ENCODE peak calls at places on chromosomes 6 and 20, in eight cellular contexts. One of them, this sample, is unnamed.
A peak's percentile ranks its signal among the peaks of the same experiment; 100 is the strongest.

GRCh38 chr6:132712366-132712765 is 1.5 kb downstream of the VNN1 start:
- DNase-seq in psoas muscle: no peak
- DNase-seq in nephron progenitor cell: no peak
- DNase-seq in stomach: no peak
- DNase-seq in thyroid gland: no peak
- DNase-seq in right lobe of liver: no peak
- DNase-seq in left lung: no peak
- DNase-seq in astrocyte of the spinal cord: peak; percentile 4
- DNase-seq in this sample: no peak

GRCh38 chr6:72657798-72658197 is 35.9 kb downstream of the KCNQ5 start:
- DNase-seq in nephron progenitor cell: no peak
- DNase-seq in left lung: no peak
- DNase-seq in astrocyte of the spinal cord: peak; percentile 29
- DNase-seq in stomach: no peak
- DNase-seq in thyroid gland: no peak
- DNase-seq in psoas muscle: no peak
- DNase-seq in right lobe of liver: no peak
- DNase-seq in this sample: no peak

GRCh38 chr6:110703906-110704594 is 111.2 kb downstream of the CDK19 start:
- DNase-seq in psoas muscle: no peak
- DNase-seq in stomach: no peak
- DNase-seq in nephron progenitor cell: no peak
- DNase-seq in thyroid gland: no peak
- DNase-seq in astrocyte of the spinal cord: no peak
- DNase-seq in left lung: no peak
- DNase-seq in right lobe of liver: no peak
- DNase-seq in this sample: no peak

GRCh38 chr20:63662813-63663189 is 4.7 kb downstream of the RTEL1 start:
- DNase-seq in stomach: no peak
- DNase-seq in left lung: peak; percentile 64
- DNase-seq in right lobe of liver: no peak
- DNase-seq in thyroid gland: no peak
- DNase-seq in nephron progenitor cell: no peak
- DNase-seq in astrocyte of the spinal cord: no peak
- DNase-seq in psoas muscle: no peak
- DNase-seq in this sample: no peak

GRCh38 chr6:96853083-96853482 is 15.8 kb upstream of the GPR63 start:
- DNase-seq in psoas muscle: no peak
- DNase-seq in astrocyte of the spinal cord: no peak
- DNase-seq in left lung: no peak
- DNase-seq in thyroid gland: no peak
- DNase-seq in nephron progenitor cell: no peak
- DNase-seq in right lobe of liver: no peak
- DNase-seq in stomach: no peak
- DNase-seq in this sample: no peak

GRCh38 chr20:10547276-10548114 is 112.4 kb downstream of the SLX4IP start:
- DNase-seq in stomach: no peak
- DNase-seq in nephron progenitor cell: no peak
- DNase-seq in psoas muscle: no peak
- DNase-seq in astrocyte of the spinal cord: no peak
- DNase-seq in right lobe of liver: no peak
- DNase-seq in thyroid gland: no peak
- DNase-seq in left lung: no peak
- DNase-seq in this sample: no peak

GRCh38 chr20:62606551-62607201 is 35.6 kb upstream of the SLCO4A1 start:
- DNase-seq in left lung: peak; percentile 82
- DNase-seq in astrocyte of the spinal cord: no peak
- DNase-seq in psoas muscle: peak; percentile 80
- DNase-seq in right lobe of liver: no peak
- DNase-seq in thyroid gland: peak; percentile 80
- DNase-seq in nephron progenitor cell: peak; percentile 62
- DNase-seq in stomach: peak; percentile 69
- DNase-seq in this sample: no peak

GRCh38 chr6:111201155-111201554 is 113.9 kb downstream of the SLC16A10 start:
- DNase-seq in astrocyte of the spinal cord: no peak
- DNase-seq in psoas muscle: no peak
- DNase-seq in nephron progenitor cell: no peak
- DNase-seq in thyroid gland: no peak
- DNase-seq in stomach: no peak
- DNase-seq in left lung: no peak
- DNase-seq in right lobe of liver: no peak
- DNase-seq in this sample: no peak

GRCh38 chr6:52726193-52726542 is 37.1 kb downstream of the GSTA2 start:
- DNase-seq in nephron progenitor cell: no peak
- DNase-seq in stomach: no peak
- DNase-seq in psoas muscle: no peak
- DNase-seq in right lobe of liver: no peak
- DNase-seq in astrocyte of the spinal cord: no peak
- DNase-seq in left lung: no peak
- DNase-seq in thyroid gland: no peak
- DNase-seq in this sample: no peak

GRCh38 chr20:9099372-9099771 is 30.5 kb downstream of the PLCB4 start:
- DNase-seq in thyroid gland: no peak
- DNase-seq in left lung: no peak
- DNase-seq in astrocyte of the spinal cord: no peak
- DNase-seq in right lobe of liver: no peak
- DNase-seq in nephron progenitor cell: no peak
- DNase-seq in stomach: no peak
- DNase-seq in psoas muscle: no peak
- DNase-seq in this sample: no peak

GRCh38 chr20:45796336-45797070 is 4.7 kb downstream of the DNTTIP1 start:
- DNase-seq in nephron progenitor cell: no peak
- DNase-seq in psoas muscle: peak; percentile 75
- DNase-seq in thyroid gland: no peak
- DNase-seq in right lobe of liver: no peak
- DNase-seq in stomach: no peak
- DNase-seq in astrocyte of the spinal cord: no peak
- DNase-seq in left lung: no peak
- DNase-seq in this sample: no peak

GRCh38 chr20:45788351-45788750 is 3.3 kb downstream of the WFDC3 start:
- DNase-seq in thyroid gland: no peak
- DNase-seq in stomach: no peak
- DNase-seq in left lung: no peak
- DNase-seq in right lobe of liver: no peak
- DNase-seq in astrocyte of the spinal cord: no peak
- DNase-seq in nephron progenitor cell: no peak
- DNase-seq in psoas muscle: no peak
- DNase-seq in this sample: no peak

GRCh38 chr20:45792513-45793118 is 862 bp downstream of the DNTTIP1 start:
- DNase-seq in astrocyte of the spinal cord: no peak
- DNase-seq in left lung: no peak
- DNase-seq in psoas muscle: no peak
- DNase-seq in right lobe of liver: no peak
- DNase-seq in stomach: no peak
- DNase-seq in thyroid gland: no peak
- DNase-seq in nephron progenitor cell: no peak
- DNase-seq in this sample: no peak

GRCh38 chr20:45791668-45792512 is at the start of the genes DNTTIP1 and WFDC3:
- DNase-seq in left lung: peak; percentile 97
- DNase-seq in psoas muscle: peak; percentile 97
- DNase-seq in nephron progenitor cell: peak; percentile 95
- DNase-seq in stomach: peak; percentile 92
- DNase-seq in right lobe of liver: peak; percentile 95
- DNase-seq in astrocyte of the spinal cord: peak; percentile 89
- DNase-seq in thyroid gland: peak; percentile 92
- DNase-seq in this sample: peak; percentile 91
- TF ChIP-seq CTCF in left lung: no peak
- TF ChIP-seq CTCF in psoas muscle: no peak
- TF ChIP-seq CTCF in nephron progenitor cell: no peak
- TF ChIP-seq CTCF in stomach: no peak
- TF ChIP-seq CTCF in right lobe of liver: no peak
- TF ChIP-seq CTCF in astrocyte of the spinal cord: no peak
- TF ChIP-seq CTCF in thyroid gland: no peak
- TF ChIP-seq CTCF in this sample: no peak

GRCh38 chr20:46312945-46313861 is 4.9 kb upstream of the CDH22 start:
- DNase-seq in nephron progenitor cell: no peak
- DNase-seq in astrocyte of the spinal cord: no peak
- DNase-seq in psoas muscle: no peak
- DNase-seq in right lobe of liver: no peak
- DNase-seq in stomach: no peak
- DNase-seq in thyroid gland: no peak
- DNase-seq in left lung: no peak
- DNase-seq in this sample: no peak

GRCh38 chr20:46311039-46311650 is 2.8 kb upstream of the CDH22 start:
- DNase-seq in stomach: no peak
- DNase-seq in left lung: no peak
- DNase-seq in psoas muscle: no peak
- DNase-seq in thyroid gland: no peak
- DNase-seq in nephron progenitor cell: no peak
- DNase-seq in right lobe of liver: no peak
- DNase-seq in astrocyte of the spinal cord: no peak
- DNase-seq in this sample: no peak

GRCh38 chr20:46309945-46310344 is 1.6 kb upstream of the CDH22 start:
- DNase-seq in right lobe of liver: no peak
- DNase-seq in astrocyte of the spinal cord: no peak
- DNase-seq in psoas muscle: no peak
- DNase-seq in stomach: no peak
- DNase-seq in nephron progenitor cell: no peak
- DNase-seq in left lung: no peak
- DNase-seq in thyroid gland: no peak
- DNase-seq in this sample: no peak

GRCh38 chr20:46311719-46312074 is 3.4 kb upstream of the CDH22 start:
- DNase-seq in psoas muscle: no peak
- DNase-seq in left lung: no peak
- DNase-seq in stomach: no peak
- DNase-seq in astrocyte of the spinal cord: no peak
- DNase-seq in right lobe of liver: no peak
- DNase-seq in nephron progenitor cell: no peak
- DNase-seq in thyroid gland: no peak
- DNase-seq in this sample: no peak

DNA sequence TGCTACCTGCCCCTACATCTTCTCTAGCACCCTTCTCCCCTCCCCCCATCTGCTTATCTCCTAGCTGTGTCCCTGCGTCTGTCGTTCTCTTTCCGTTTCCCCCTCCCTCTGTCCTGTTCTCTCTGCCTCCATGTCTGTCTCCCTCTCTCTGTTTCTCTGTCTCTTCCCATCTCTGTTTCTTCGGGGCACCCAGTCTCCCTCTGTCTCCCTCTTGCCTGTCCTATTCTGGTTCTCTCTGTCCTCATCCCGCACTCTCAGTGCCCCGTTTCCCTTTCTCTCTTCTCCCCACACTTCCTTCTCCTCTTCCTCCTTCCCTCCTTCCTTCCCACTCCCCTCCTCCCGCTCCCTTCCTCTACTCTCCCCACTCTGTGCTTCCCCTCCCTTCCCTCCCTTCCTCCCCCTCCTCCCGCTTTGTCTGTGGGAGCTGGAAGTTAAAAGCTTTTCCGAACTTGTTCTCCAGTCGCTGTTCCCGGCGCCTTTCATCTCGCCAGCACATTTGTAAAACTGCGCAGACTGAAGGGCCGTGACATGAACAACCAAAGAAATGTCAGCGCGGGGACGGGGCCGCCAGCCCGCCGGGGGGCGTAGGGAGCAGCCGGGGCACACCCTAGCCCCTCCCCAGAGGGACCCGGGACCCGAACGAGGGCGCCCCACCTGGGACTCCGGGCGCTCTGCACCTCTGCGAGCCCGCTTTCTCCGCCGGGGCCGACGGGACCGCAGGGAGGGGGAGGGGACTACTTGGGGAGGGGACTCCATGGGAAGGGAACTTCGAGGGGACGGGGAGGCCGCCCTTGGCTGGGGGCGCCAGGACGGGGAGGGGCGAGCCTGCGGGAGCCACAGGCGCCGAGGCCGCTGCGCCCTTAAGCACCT is 4.0 kb upstream of the CDH22 start:
- DNase-seq in astrocyte of the spinal cord: no peak
- DNase-seq in left lung: peak; percentile 65
- DNase-seq in thyroid gland: no peak
- DNase-seq in nephron progenitor cell: peak; percentile 78
- DNase-seq in psoas muscle: no peak
- DNase-seq in right lobe of liver: no peak
- DNase-seq in stomach: peak; percentile 50
- DNase-seq in this sample: peak; percentile 63
- TF ChIP-seq CTCF in astrocyte of the spinal cord: no peak
- TF ChIP-seq CTCF in left lung: no peak
- TF ChIP-seq CTCF in thyroid gland: no peak
- TF ChIP-seq CTCF in nephron progenitor cell: peak; percentile 34
- TF ChIP-seq CTCF in psoas muscle: no peak
- TF ChIP-seq CTCF in right lobe of liver: no peak
- TF ChIP-seq CTCF in stomach: no peak
- TF ChIP-seq CTCF in this sample: peak; percentile 19

GRCh38 chr6:37477186-37477585 is 22.5 kb downstream of the CCDC167 start:
- DNase-seq in thyroid gland: no peak
- DNase-seq in astrocyte of the spinal cord: no peak
- DNase-seq in stomach: no peak
- DNase-seq in left lung: no peak
- DNase-seq in right lobe of liver: no peak
- DNase-seq in nephron progenitor cell: no peak
- DNase-seq in psoas muscle: no peak
- DNase-seq in this sample: no peak

GRCh38 chr6:37478827-37479226 is 20.9 kb downstream of the CCDC167 start:
- DNase-seq in psoas muscle: no peak
- DNase-seq in nephron progenitor cell: no peak
- DNase-seq in astrocyte of the spinal cord: no peak
- DNase-seq in thyroid gland: no peak
- DNase-seq in stomach: no peak
- DNase-seq in left lung: no peak
- DNase-seq in right lobe of liver: no peak
- DNase-seq in this sample: no peak

GRCh38 chr6:37479266-37479854 is 20.3 kb downstream of the CCDC167 start:
- DNase-seq in psoas muscle: no peak
- DNase-seq in astrocyte of the spinal cord: no peak
- DNase-seq in left lung: no peak
- DNase-seq in thyroid gland: no peak
- DNase-seq in nephron progenitor cell: no peak
- DNase-seq in stomach: no peak
- DNase-seq in right lobe of liver: no peak
- DNase-seq in this sample: no peak

GRCh38 chr6:37480118-37480736 is 19.5 kb downstream of the CCDC167 start:
- DNase-seq in stomach: no peak
- DNase-seq in nephron progenitor cell: no peak
- DNase-seq in astrocyte of the spinal cord: no peak
- DNase-seq in psoas muscle: no peak
- DNase-seq in thyroid gland: no peak
- DNase-seq in right lobe of liver: no peak
- DNase-seq in left lung: no peak
- DNase-seq in this sample: no peak

GRCh38 chr6:37477656-37478435 is 21.8 kb downstream of the CCDC167 start:
- DNase-seq in astrocyte of the spinal cord: no peak
- DNase-seq in right lobe of liver: no peak
- DNase-seq in psoas muscle: no peak
- DNase-seq in left lung: no peak
- DNase-seq in nephron progenitor cell: no peak
- DNase-seq in stomach: no peak
- DNase-seq in thyroid gland: no peak
- DNase-seq in this sample: no peak
- TF ChIP-seq CTCF in astrocyte of the spinal cord: no peak
- TF ChIP-seq CTCF in right lobe of liver: no peak
- TF ChIP-seq CTCF in psoas muscle: no peak
- TF ChIP-seq CTCF in left lung: no peak
- TF ChIP-seq CTCF in nephron progenitor cell: no peak
- TF ChIP-seq CTCF in stomach: no peak
- TF ChIP-seq CTCF in thyroid gland: no peak
- TF ChIP-seq CTCF in this sample: no peak

DNA sequence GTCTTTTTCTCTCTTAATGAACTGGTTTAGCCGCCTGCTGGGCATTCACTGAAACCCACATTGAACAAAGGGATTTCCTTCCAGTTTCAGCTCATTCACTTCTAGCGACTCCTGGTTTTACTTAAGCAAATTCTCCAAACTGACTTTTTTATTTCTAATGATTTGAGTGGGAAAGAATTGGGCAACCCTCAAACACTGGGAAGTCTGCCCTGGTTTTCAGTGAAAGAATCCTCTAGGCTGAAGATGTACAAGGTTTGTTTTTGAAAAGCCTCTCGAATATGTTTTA is 45.5 kb downstream of the PLAGL1 start:
- DNase-seq in right lobe of liver: no peak
- DNase-seq in left lung: no peak
- DNase-seq in thyroid gland: peak; percentile 14
- DNase-seq in astrocyte of the spinal cord: peak; percentile 73
- DNase-seq in stomach: no peak
- DNase-seq in psoas muscle: no peak
- DNase-seq in nephron progenitor cell: no peak
- DNase-seq in this sample: peak; percentile 31
- TF ChIP-seq CTCF in right lobe of liver: no peak
- TF ChIP-seq CTCF in left lung: peak; percentile 12
- TF ChIP-seq CTCF in thyroid gland: no peak
- TF ChIP-seq CTCF in astrocyte of the spinal cord: peak; percentile 55
- TF ChIP-seq CTCF in stomach: no peak
- TF ChIP-seq CTCF in psoas muscle: peak; percentile 20
- TF ChIP-seq CTCF in nephron progenitor cell: peak; percentile 46
- TF ChIP-seq CTCF in this sample: peak; percentile 74

This sample was measured in endothelial cell.